ENCODE peak calls at places on chromosomes 1 and 21, in ten cellular contexts. L, Q, Y, J, N, I, A, S, O and X are unnamed samples.

GRCh38 chr1:187443939-187444338 is 615.2 kb downstream of the PLA2G4A start:
- DNase-seq in L (no peak), Q (no peak), Y (no peak), J (no peak), N (no peak), I (no peak), A (no peak), S (no peak), O (no peak), X (no peak)

GRCh38 chr1:187451238-187451637 is 622.5 kb downstream of the PLA2G4A start:
- DNase-seq in L (no peak), Q (no peak), Y (no peak), J (no peak), N (no peak), I (no peak), A (no peak), S (no peak), O (no peak), X (no peak)

GRCh38 chr1:58104960-58105359 is 441.6 kb downstream of the OMA1 start:
- DNase-seq in L (no peak), Q (no peak), Y (no peak), J (no peak), N (no peak), I (no peak), A (no peak), S (no peak), O (no peak), X (no peak)

GRCh38 chr1:31891280-31891679 is 46.9 kb downstream of the PTP4A2 start:
- DNase-seq in L (no peak), Q (no peak), Y (no peak), J (no peak), N (no peak), I (no peak), A (no peak), S (no peak), O (no peak), X (no peak)

GRCh38 chr1:178262101-178262500 is 168.2 kb downstream of the RASAL2 start:
- DNase-seq in L (peak), Q (no peak), Y (no peak), J (no peak), N (peak), I (no peak), A (no peak), S (no peak), O (peak), X (no peak)

GRCh38 chr21:39144191-39144590 is 39.1 kb downstream of the PSMG1 start:
- DNase-seq in L (no peak), Q (no peak), Y (no peak), J (no peak), N (no peak), I (no peak), A (no peak), S (no peak), O (no peak), X (no peak)

GRCh38 chr1:19648689-19649088 is 4.6 kb downstream of the NBL1 start:
- DNase-seq in L (no peak), Q (no peak), Y (no peak), J (peak), N (no peak), I (no peak), A (no peak), S (no peak), O (no peak), X (no peak)

GRCh38 chr1:154867841-154868610 is 2.1 kb downstream of the KCNN3 start:
- DNase-seq in L (no peak), Q (no peak), Y (no peak), J (no peak), N (no peak), I (no peak), A (no peak), S (no peak), O (no peak), X (no peak)

GRCh38 chr21:34970126-34970525 is 79.0 kb downstream of the RUNX1 start:
- DNase-seq in L (no peak), Q (no peak), Y (no peak), J (no peak), N (no peak), I (no peak), A (no peak), S (no peak), O (no peak), X (no peak)

GRCh38 chr1:163205513-163205912 is 2.8 kb upstream of the RGS5 start:
- DNase-seq in L (no peak), Q (no peak), Y (no peak), J (no peak), N (no peak), I (no peak), A (no peak), S (no peak), O (no peak), X (no peak)

GRCh38 chr1:164701221-164701761 is 142.3 kb downstream of the PBX1 start:
- DNase-seq in L (no peak), Q (no peak), Y (no peak), J (no peak), N (no peak), I (no peak), A (no peak), S (no peak), O (no peak), X (no peak)

GRCh38 chr1:42379794-42380616 is 587 bp upstream of the RIMKLA start:
- DNase-seq in L (peak), Q (no peak), Y (peak), J (peak), N (no peak), I (no peak), A (no peak), S (peak), O (peak), X (no peak)

GRCh38 chr1:22739648-22740385 is 29.2 kb downstream of the EPHB2 start:
- DNase-seq in L (peak), Q (no peak), Y (no peak), J (no peak), N (no peak), I (no peak), A (no peak), S (no peak), O (peak), X (no peak)

GRCh38 chr1:16618719-16619118 is 5.4 kb upstream of the NBPF1 start:
- DNase-seq in L (no peak), Q (peak), Y (peak), J (no peak), N (no peak), I (peak), A (peak), S (no peak), O (no peak), X (no peak)

GRCh38 chr1:60458111-60458510 is 384.5 kb upstream of the C1orf87 start:
- DNase-seq in L (no peak), Q (no peak), Y (no peak), J (no peak), N (no peak), I (no peak), A (no peak), S (no peak), O (no peak), X (no peak)

GRCh38 chr21:31397939-31398338 is 53.9 kb upstream of the TIAM1 start:
- DNase-seq in L (no peak), Q (peak), Y (no peak), J (no peak), N (no peak), I (no peak), A (no peak), S (peak), O (no peak), X (no peak)

GRCh38 chr1:55313903-55314302 is 98.7 kb upstream of the USP24 start:
- DNase-seq in L (no peak), Q (no peak), Y (no peak), J (no peak), N (no peak), I (no peak), A (no peak), S (no peak), O (no peak), X (no peak)

GRCh38 chr1:3443759-3444697 is 10.4 kb upstream of the ARHGEF16 start:
- DNase-seq in L (no peak), Q (no peak), Y (no peak), J (no peak), N (no peak), I (peak), A (no peak), S (no peak), O (no peak), X (peak)

GRCh38 chr1:116128669-116129068 is 17.5 kb downstream of the MAB21L3 start:
- DNase-seq in L (no peak), Q (no peak), Y (no peak), J (no peak), N (no peak), I (no peak), A (no peak), S (peak), O (no peak), X (no peak)

GRCh38 chr1:110234691-110235090 is 24.6 kb downstream of the KCNC4 start:
- DNase-seq in L (no peak), Q (no peak), Y (no peak), J (no peak), N (no peak), I (no peak), A (no peak), S (no peak), O (no peak), X (no peak)

GRCh38 chr1:199357591-199357990 is 669.9 kb upstream of the NR5A2 start:
- DNase-seq in L (no peak), Q (no peak), Y (no peak), J (no peak), N (no peak), I (no peak), A (no peak), S (no peak), O (no peak), X (no peak)

GRCh38 chr1:236128646-236129178 is 13.6 kb upstream of the GPR137B start:
- DNase-seq in L (no peak), Q (no peak), Y (no peak), J (no peak), N (no peak), I (no peak), A (no peak), S (no peak), O (no peak), X (no peak)

GRCh38 chr1:171160611-171161354 is 24.3 kb upstream of the FMO2 start:
- DNase-seq in L (no peak), Q (no peak), Y (no peak), J (no peak), N (no peak), I (no peak), A (no peak), S (no peak), O (no peak), X (no peak)

GRCh38 chr1:230248876-230249275 is 177.3 kb downstream of the PGBD5 start:
- DNase-seq in L (no peak), Q (no peak), Y (no peak), J (no peak), N (no peak), I (no peak), A (no peak), S (no peak), O (no peak), X (no peak)

GRCh38 chr1:214864896-214865688 is 217.4 kb upstream of the KCNK2 start:
- DNase-seq in L (peak), Q (no peak), Y (no peak), J (no peak), N (peak), I (no peak), A (no peak), S (no peak), O (peak), X (no peak)

GRCh38 chr1:236120725-236121153 is 21.6 kb upstream of the GPR137B start:
- DNase-seq in L (no peak), Q (no peak), Y (no peak), J (no peak), N (no peak), I (no peak), A (no peak), S (peak), O (no peak), X (no peak)

GRCh38 chr21:15224346-15225086 is 159.7 kb upstream of the NRIP1 start:
- DNase-seq in L (peak), Q (no peak), Y (no peak), J (no peak), N (peak), I (no peak), A (no peak), S (no peak), O (peak), X (no peak)

GRCh38 chr1:98556521-98557158 is 104.9 kb upstream of the SNX7 start:
- DNase-seq in L (peak), Q (no peak), Y (no peak), J (no peak), N (no peak), I (no peak), A (no peak), S (no peak), O (peak), X (no peak)

GRCh38 chr21:44415073-44416025 is 40.0 kb upstream of the LRRC3 start:
- DNase-seq in L (no peak), Q (no peak), Y (no peak), J (no peak), N (no peak), I (peak), A (no peak), S (no peak), O (no peak), X (no peak)

GRCh38 chr1:53369761-53370160 is 41.9 kb upstream of the LRP8 start:
- DNase-seq in L (no peak), Q (no peak), Y (no peak), J (no peak), N (no peak), I (no peak), A (no peak), S (no peak), O (no peak), X (no peak)

GRCh38 chr1:44515416-44515815 is 110.4 kb downstream of the RNF220 start:
- DNase-seq in L (peak), Q (no peak), Y (no peak), J (no peak), N (no peak), I (no peak), A (no peak), S (no peak), O (no peak), X (no peak)

GRCh38 chr1:2238361-2239055 is 10.4 kb downstream of the SKI start:
- DNase-seq in L (no peak), Q (no peak), Y (no peak), J (no peak), N (no peak), I (peak), A (no peak), S (no peak), O (no peak), X (no peak)